ENCODE peak calls at places on chromosome 1, in four cellular contexts. L is HCT116, I is HepG2, B is K562. G is an unnamed sample.

GRCh38 chr1:175820456-175820855 is 77.1 kb upstream of the TNR start:
- DNase-seq in L (no peak), I (no peak), B (no peak), G (no peak)

GRCh38 chr1:185017338-185017737 is 28.0 kb upstream of the RNF2 start:
- DNase-seq in L (peak; percentile 64), I (no peak), B (no peak), G (no peak)

GRCh38 chr1:46983825-46984586 is 39.5 kb upstream of the CYP4X1 start:
- DNase-seq in L (no peak), I (no peak), B (no peak), G (no peak)

GRCh38 chr1:36132029-36132428 is 7.0 kb upstream of the COL8A2 start:
- DNase-seq in L (no peak), I (no peak), B (no peak), G (no peak)

GRCh38 chr1:47561523-47562007 is 123.7 kb downstream of the FOXD2 start:
- DNase-seq in L (no peak), I (no peak), B (no peak), G (no peak)

GRCh38 chr1:78318011-78318410 is 172.8 kb upstream of the PTGFR start:
- DNase-seq in L (no peak), I (no peak), B (no peak), G (no peak)

GRCh38 chr1:115671176-115672062 is 29.6 kb downstream of the VANGL1 start:
- DNase-seq in L (peak; percentile 81), I (peak; percentile 13), B (no peak), G (no peak)

GRCh38 chr1:36383240-36383639 is 2.5 kb downstream of the STK40 start:
- DNase-seq in L (no peak), I (no peak), B (no peak), G (no peak)

GRCh38 chr1:185971688-185972087 is 237.5 kb downstream of the HMCN1 start:
- DNase-seq in L (no peak), I (no peak), B (no peak), G (no peak)

GRCh38 chr1:58929667-58930325 is 145.9 kb upstream of the JUN start:
- DNase-seq in L (no peak), I (no peak), B (peak; percentile 62), G (no peak)

GRCh38 chr1:178011101-178011828 is 41.4 kb upstream of the SEC16B start:
- DNase-seq in L (peak; percentile 55), I (peak; percentile 24), B (no peak), G (no peak)

GRCh38 chr1:16226495-16227179 is 10.3 kb downstream of the CPLANE2 start:
- DNase-seq in L (no peak), I (no peak), B (no peak), G (no peak)

GRCh38 chr1:239856067-239856466 is 235.6 kb upstream of the FMN2 start:
- DNase-seq in L (no peak), I (no peak), B (no peak), G (no peak)

GRCh38 chr1:239856924-239857323 is 234.8 kb upstream of the FMN2 start:
- DNase-seq in L (no peak), I (no peak), B (no peak), G (no peak)

GRCh38 chr1:239854956-239855355 is 236.7 kb upstream of the FMN2 start:
- DNase-seq in L (no peak), I (no peak), B (no peak), G (no peak)

GRCh38 chr1:239861985-239862384 is 229.7 kb upstream of the FMN2 start:
- DNase-seq in L (no peak), I (no peak), B (no peak), G (no peak)

DNA sequence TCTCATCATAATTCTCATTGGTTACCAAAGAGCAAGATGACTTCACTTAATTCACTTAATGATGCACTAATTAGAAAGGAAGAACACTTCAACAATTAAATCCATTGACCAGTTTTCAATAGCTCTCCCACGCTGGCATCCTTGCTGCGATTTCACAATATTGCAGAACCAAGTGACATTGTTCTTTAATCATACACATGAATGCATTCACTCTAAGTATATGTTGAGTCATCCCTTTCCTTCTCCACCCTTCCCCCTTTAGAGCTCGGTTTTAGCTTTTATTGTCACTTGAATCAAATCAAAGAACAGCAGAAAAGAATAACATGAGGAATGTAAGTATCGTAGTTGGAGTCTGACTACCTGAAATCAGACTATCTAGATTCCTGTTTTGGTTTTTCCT is 233.6 kb upstream of the FMN2 start:
- DNase-seq in L (no peak), I (no peak), B (no peak), G (no peak)
- TF ChIP-seq POLR2AphosphoS5 in L (no peak), I (no peak), B (no peak), G (no peak)

GRCh38 chr1:200427744-200428143 is 17.9 kb upstream of the ZNF281 start:
- DNase-seq in L (no peak), I (no peak), B (no peak), G (no peak)
- TF ChIP-seq FOSL1 in L (no peak), I (no peak), B (no peak), G (no peak)

GRCh38 chr1:82269466-82269865 is 468.7 kb downstream of the ADGRL2 start:
- DNase-seq in L (no peak), I (no peak), B (no peak), G (no peak)
- TF ChIP-seq SP1 in L (no peak), I (no peak), B (no peak), G (no peak)

DNA sequence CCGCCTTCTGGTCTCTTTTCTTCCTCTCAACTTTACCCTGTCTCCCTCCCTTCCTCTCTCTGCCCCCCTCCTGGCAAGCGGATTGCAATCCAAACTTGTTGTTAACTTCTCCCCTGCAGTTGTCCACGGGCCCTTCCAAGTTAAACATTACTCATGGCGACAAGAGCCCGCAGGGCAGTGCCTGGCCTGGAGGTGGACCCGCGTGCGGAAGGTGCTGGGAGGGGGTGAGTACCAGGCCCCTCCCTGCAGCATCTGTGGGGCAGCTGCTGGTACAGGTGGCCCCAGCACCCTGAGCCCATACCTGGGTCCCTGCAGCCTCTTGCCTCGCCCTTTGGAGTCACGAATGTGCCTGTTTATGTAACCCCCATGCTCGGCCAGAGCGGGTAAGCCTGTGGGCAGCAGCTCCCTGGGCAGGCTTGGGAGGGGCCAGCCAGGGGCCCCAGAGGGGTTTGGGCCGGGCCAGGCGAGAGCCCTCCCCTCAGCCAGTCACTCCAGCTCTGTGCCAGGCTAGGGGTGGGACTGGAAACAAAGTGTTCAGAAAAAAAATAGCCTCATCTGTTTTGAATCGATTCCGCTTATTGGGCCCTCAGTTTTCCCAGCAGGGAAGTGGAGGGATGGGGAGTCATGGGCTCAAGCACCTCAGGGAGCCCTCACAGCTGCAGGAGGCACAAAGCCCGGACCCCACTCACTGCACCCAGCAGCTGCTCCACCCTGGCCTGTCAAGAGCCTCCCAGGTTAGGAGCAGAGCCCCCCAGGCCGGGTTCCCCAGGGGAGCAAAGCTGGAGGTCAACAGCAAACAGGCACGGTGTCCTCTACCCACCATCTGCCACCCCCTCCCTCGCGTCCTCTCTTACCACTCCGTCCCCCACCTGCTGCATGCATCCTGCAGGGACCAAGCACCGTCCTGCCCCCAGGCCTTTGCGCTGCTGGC is 14.0 kb upstream of the FAAP20 start:
- DNase-seq in L (no peak), I (peak; percentile 93), B (no peak), G (no peak)
- TF ChIP-seq POLR2AphosphoS5 in L (no peak), I (no peak), B (no peak), G (no peak)